ENCODE peak calls at places on chromosome 2, in five cellular contexts. J is coronary artery; U is activated effector memory CD4-positive, alpha-beta T cell treated with Interleukin-2 at 50 U/mL for 16 hours; I is cardiac septum; M is AG10803. C is an unnamed sample.

GRCh38 chr2:70510213-70510820 is 43.3 kb downstream of the TGFA start:
- DNase-seq in M (peak), J (peak), I (no peak), U (no peak), C (no peak)

GRCh38 chr2:40193670-40194026 is 258.2 kb downstream of the SLC8A1 start:
- DNase-seq in I (no peak), M (no peak), J (no peak), U (no peak), C (no peak)

GRCh38 chr2:14255135-14255820 is 377.2 kb upstream of the LRATD1 start:
- DNase-seq in U (no peak), M (no peak), I (no peak), J (no peak), C (no peak)

GRCh38 chr2:217645891-217646290 is 356.9 kb downstream of the TNS1 start:
- DNase-seq in M (no peak), J (no peak), I (no peak), U (no peak), C (no peak)

GRCh38 chr2:11342561-11343343 is 1.7 kb downstream of the ROCK2 start:
- DNase-seq in M (peak), U (no peak), J (no peak), I (no peak), C (peak)

GRCh38 chr2:209642146-209642815 is 129.4 kb upstream of the UNC80 start:
- DNase-seq in J (no peak), I (no peak), U (no peak), M (no peak), C (peak)

GRCh38 chr2:175233135-175233719 is 51.7 kb upstream of the ATP5MC3 start:
- DNase-seq in M (peak), J (no peak), U (no peak), I (no peak), C (peak)

GRCh38 chr2:144553379-144553778 is 33.5 kb upstream of the ZEB2 start:
- DNase-seq in M (peak), J (no peak), I (no peak), U (no peak), C (peak)

GRCh38 chr2:55617160-55618024 is at the start of gene PPP4R3B:
- DNase-seq in M (peak), J (peak), I (peak), U (peak), C (peak)

GRCh38 chr2:191927991-191928390 is 81.1 kb upstream of the CAVIN2 start:
- DNase-seq in J (no peak), I (no peak), M (peak), U (no peak), C (peak)

GRCh38 chr2:42848270-42848669 is 55.9 kb upstream of the HAAO start:
- DNase-seq in U (no peak), I (peak), M (no peak), J (peak), C (peak)

GRCh38 chr2:102106133-102106556 is 36.4 kb upstream of the IL1R1 start:
- DNase-seq in J (no peak), U (no peak), M (peak), I (no peak), C (peak)

GRCh38 chr2:26979761-26980160 is 9.3 kb downstream of the MAPRE3 start:
- DNase-seq in U (no peak), M (no peak), I (no peak), J (no peak), C (no peak)

GRCh38 chr2:48733067-48733503 is 22.4 kb downstream of the LHCGR start:
- DNase-seq in U (no peak), J (no peak), M (no peak), I (no peak), C (no peak)

GRCh38 chr2:227456141-227456540 is 15.8 kb upstream of the AGFG1 start:
- DNase-seq in M (no peak), U (no peak), I (no peak), J (no peak), C (no peak)

GRCh38 chr2:70046534-70046933 is 40.7 kb upstream of the PCBP1 start:
- DNase-seq in U (no peak), I (peak), M (no peak), J (no peak), C (no peak)

GRCh38 chr2:2699117-2699497 is 368.0 kb upstream of the MYT1L start:
- DNase-seq in I (no peak), M (no peak), J (no peak), U (no peak), C (no peak)

GRCh38 chr2:121062493-121062892 is 222.5 kb downstream of the TFCP2L1 start:
- DNase-seq in M (no peak), I (no peak), U (no peak), J (no peak), C (no peak)

GRCh38 chr2:235808366-235808765 is 314.5 kb downstream of the AGAP1 start:
- DNase-seq in J (no peak), U (no peak), I (no peak), M (no peak), C (no peak)

GRCh38 chr2:225584821-225585220 is 185.3 kb downstream of the NYAP2 start:
- DNase-seq in J (no peak), I (no peak), M (no peak), U (no peak), C (no peak)

GRCh38 chr2:8018956-8019355 is 662.9 kb upstream of the ID2 start:
- DNase-seq in I (no peak), M (no peak), J (no peak), U (no peak), C (no peak)

GRCh38 chr2:182077451-182078142 is 91.9 kb downstream of the PPP1R1C start:
- DNase-seq in J (no peak), U (no peak), M (peak), I (no peak), C (peak)

GRCh38 chr2:138974651-138975050 is 194.5 kb upstream of the NXPH2 start:
- DNase-seq in I (no peak), U (no peak), M (no peak), J (no peak), C (peak)

GRCh38 chr2:19575618-19576017 is 217.2 kb upstream of the OSR1 start:
- DNase-seq in I (no peak), M (peak), U (no peak), J (no peak), C (peak)

GRCh38 chr2:46663614-46664013 is 184.2 kb downstream of the TMEM247 start:
- DNase-seq in I (no peak), U (no peak), M (peak), J (no peak), C (no peak)

GRCh38 chr2:3159801-3160545 is 217.6 kb downstream of the EIPR1 start:
- DNase-seq in M (no peak), U (no peak), I (no peak), J (no peak), C (no peak)

GRCh38 chr2:31337860-31338259 is 76.7 kb downstream of the XDH start:
- DNase-seq in M (peak), U (no peak), I (no peak), J (no peak), C (peak)

GRCh38 chr2:20468549-20469500 is 22.0 kb downstream of the RHOB start:
- DNase-seq in I (peak), U (no peak), M (no peak), J (peak), C (no peak)

GRCh38 chr2:55120634-55121359 is 70.5 kb upstream of the RTN4 start:
- DNase-seq in U (no peak), I (no peak), J (no peak), M (peak), C (peak)